ENCODE peak calls at places on chromosomes 7 and 10, in eight cellular contexts. Z is ureter, Q is midbrain, U is ovary, V is neural crest cell, A is heart left ventricle, N is memory B cell, S is kidney tubule cell. O is an unnamed sample.
A peak's percentile ranks its signal among the peaks of the same experiment; 100 is the strongest.

GRCh38 chr10:123351715-123352114 is 197.5 kb downstream of the BUB3 start:
- DNase-seq in V (no peak), Q (no peak), U (no peak), Z (no peak), N (no peak), S (no peak), A (no peak), O (no peak)

GRCh38 chr7:159026271-159027047 is 118.2 kb downstream of the VIPR2 start:
- DNase-seq in S (no peak), Q (no peak), A (peak; percentile 47), U (peak; percentile 45), V (peak; percentile 38), Z (peak; percentile 32), N (no peak), O (no peak)

GRCh38 chr10:15216700-15217099 is 48.2 kb upstream of the NMT2 start:
- DNase-seq in V (no peak), Z (no peak), A (no peak), Q (no peak), U (no peak), S (no peak), N (no peak), O (no peak)

GRCh38 chr10:12191715-12192114 is 4.0 kb downstream of the NUDT5 start:
- DNase-seq in U (no peak), A (no peak), Z (no peak), Q (no peak), V (no peak), S (peak; percentile 15), N (no peak), O (no peak)

GRCh38 chr10:106387063-106387462 is 777.4 kb downstream of the SORCS1 start:
- DNase-seq in U (no peak), Q (no peak), V (no peak), N (no peak), S (no peak), Z (no peak), A (no peak), O (no peak)

GRCh38 chr7:156220701-156221100 is 408.4 kb upstream of the SHH start:
- DNase-seq in U (no peak), N (no peak), Q (no peak), S (no peak), Z (peak; percentile 18), V (no peak), A (no peak), O (no peak)

GRCh38 chr7:155589001-155589980 is 42.9 kb upstream of the CNPY1 start:
- DNase-seq in Z (no peak), S (no peak), Q (no peak), V (no peak), A (no peak), N (no peak), U (no peak), O (no peak)

GRCh38 chr10:8946451-8946850 is 892.0 kb downstream of the GATA3 start:
- DNase-seq in V (no peak), U (no peak), S (no peak), Z (no peak), Q (no peak), A (no peak), N (no peak), O (no peak)

GRCh38 chr7:45921699-45922519 is 837 bp upstream of the IGFBP3 start:
- DNase-seq in N (no peak), U (peak; percentile 81), Z (peak; percentile 77), V (peak; percentile 87), S (peak; percentile 90), Q (peak; percentile 51), A (peak; percentile 74), O (peak; percentile 42)

GRCh38 chr7:38451840-38452239 is 178.4 kb upstream of the TARP start:
- DNase-seq in Q (peak; percentile 25), V (no peak), S (peak; percentile 41), U (no peak), A (no peak), N (no peak), Z (no peak), O (peak; percentile 74)

GRCh38 chr7:31123726-31124125 is 71.6 kb downstream of the ADCYAP1R1 start:
- DNase-seq in N (no peak), V (no peak), Q (no peak), Z (no peak), U (no peak), S (no peak), A (no peak), O (no peak)

O was measured in cerebellar cortex.